ENCODE peak calls at places on chromosomes 11 and 22, in eight cellular contexts. C, F, P, A, G, T, D and U are unnamed samples.

GRCh38 chr22:49849161-49850020 is 4.3 kb upstream of the ZBED4 start:
- DNase-seq in C (no peak), F (no peak), P (no peak), A (peak; percentile 55), G (no peak), T (no peak), D (peak; percentile 87), U (no peak)

GRCh38 chr22:30325065-30325720 is 1.5 kb downstream of the TBC1D10A start:
- DNase-seq in C (no peak), F (peak; percentile 81), P (peak; percentile 77), A (no peak), G (no peak), T (peak; percentile 92), D (no peak), U (no peak)

GRCh38 chr22:31692186-31692886 is 30.3 kb upstream of the PISD start:
- DNase-seq in C (no peak), F (no peak), P (peak; percentile 53), A (peak; percentile 89), G (no peak), T (peak; percentile 70), D (no peak), U (no peak)

GRCh38 chr11:10692716-10693115 is 839 bp downstream of the IRAG1 start:
- DNase-seq in C (no peak), F (no peak), P (no peak), A (no peak), G (no peak), T (no peak), D (no peak), U (no peak)

GRCh38 chr11:95230054-95231034 is 658 bp downstream of the SESN3 start:
- DNase-seq in C (no peak), F (peak; percentile 28), P (peak; percentile 7), A (peak; percentile 67), G (peak; percentile 12), T (peak; percentile 35), D (peak; percentile 78), U (peak; percentile 47)

GRCh38 chr11:10351435-10351767 is 46.5 kb downstream of the ADM start:
- DNase-seq in C (peak; percentile 26), F (no peak), P (no peak), A (no peak), G (no peak), T (no peak), D (no peak), U (no peak)

GRCh38 chr22:42203609-42204008 is 66.8 kb downstream of the TCF20 start:
- DNase-seq in C (no peak), F (no peak), P (no peak), A (no peak), G (no peak), T (no peak), D (no peak), U (no peak)

GRCh38 chr11:35404397-35404775 is 15.0 kb downstream of the SLC1A2 start:
- DNase-seq in C (no peak), F (no peak), P (no peak), A (peak; percentile 32), G (no peak), T (peak; percentile 42), D (no peak), U (no peak)

GRCh38 chr22:43881091-43882061 is 10.4 kb downstream of the PNPLA5 start:
- DNase-seq in C (no peak), F (no peak), P (no peak), A (no peak), G (no peak), T (no peak), D (no peak), U (no peak)

GRCh38 chr11:116895053-116895757 is 57.8 kb upstream of the APOA1 start:
- DNase-seq in C (no peak), F (no peak), P (no peak), A (peak; percentile 35), G (no peak), T (no peak), D (no peak), U (peak; percentile 24)
- TF ChIP-seq CTCF in C (peak; percentile 62), F (no peak), P (peak; percentile 73), A (peak; percentile 42), G (no peak), T (peak; percentile 38), D (no peak), U (no peak)

GRCh38 chr22:25082096-25082495 is 117.6 kb upstream of the CRYBB3 start:
- DNase-seq in C (no peak), F (no peak), P (no peak), A (no peak), G (no peak), T (no peak), D (no peak), U (no peak)

GRCh38 chr22:25083414-25084166 is 116.1 kb upstream of the CRYBB3 start:
- DNase-seq in C (no peak), F (no peak), P (no peak), A (no peak), G (no peak), T (no peak), D (no peak), U (no peak)

GRCh38 chr22:25078591-25078990 is 121.1 kb upstream of the CRYBB3 start:
- DNase-seq in C (no peak), F (no peak), P (no peak), A (no peak), G (no peak), T (no peak), D (no peak), U (no peak)

GRCh38 chr22:25080855-25081254 is 118.8 kb upstream of the CRYBB3 start:
- DNase-seq in C (no peak), F (no peak), P (no peak), A (no peak), G (no peak), T (no peak), D (no peak), U (no peak)

GRCh38 chr22:25081409-25081824 is 118.2 kb upstream of the CRYBB3 start:
- DNase-seq in C (no peak), F (no peak), P (no peak), A (peak; percentile 43), G (peak; percentile 23), T (peak; percentile 19), D (no peak), U (no peak)
- TF ChIP-seq CTCF in C (peak; percentile 66), F (no peak), P (peak; percentile 58), A (peak; percentile 58), G (peak; percentile 68), T (peak; percentile 37), D (peak; percentile 43), U (no peak)

GRCh38 chr11:57321388-57321995 is 3.3 kb downstream of the TNKS1BP1 start:
- DNase-seq in C (no peak), F (no peak), P (no peak), A (no peak), G (no peak), T (no peak), D (no peak), U (no peak)

GRCh38 chr11:57321996-57322880 is 2.5 kb downstream of the TNKS1BP1 start:
- DNase-seq in C (peak; percentile 89), F (peak; percentile 93), P (peak; percentile 96), A (peak; percentile 38), G (no peak), T (peak; percentile 99), D (peak; percentile 89), U (no peak)

GRCh38 chr11:57322881-57323467 is 1.8 kb downstream of the TNKS1BP1 start:
- DNase-seq in C (no peak), F (no peak), P (no peak), A (no peak), G (no peak), T (peak; percentile 25), D (no peak), U (no peak)

GRCh38 chr11:57320067-57320718 is 4.6 kb downstream of the TNKS1BP1 start:
- DNase-seq in C (no peak), F (no peak), P (no peak), A (no peak), G (no peak), T (no peak), D (peak; percentile 78), U (no peak)

DNA sequence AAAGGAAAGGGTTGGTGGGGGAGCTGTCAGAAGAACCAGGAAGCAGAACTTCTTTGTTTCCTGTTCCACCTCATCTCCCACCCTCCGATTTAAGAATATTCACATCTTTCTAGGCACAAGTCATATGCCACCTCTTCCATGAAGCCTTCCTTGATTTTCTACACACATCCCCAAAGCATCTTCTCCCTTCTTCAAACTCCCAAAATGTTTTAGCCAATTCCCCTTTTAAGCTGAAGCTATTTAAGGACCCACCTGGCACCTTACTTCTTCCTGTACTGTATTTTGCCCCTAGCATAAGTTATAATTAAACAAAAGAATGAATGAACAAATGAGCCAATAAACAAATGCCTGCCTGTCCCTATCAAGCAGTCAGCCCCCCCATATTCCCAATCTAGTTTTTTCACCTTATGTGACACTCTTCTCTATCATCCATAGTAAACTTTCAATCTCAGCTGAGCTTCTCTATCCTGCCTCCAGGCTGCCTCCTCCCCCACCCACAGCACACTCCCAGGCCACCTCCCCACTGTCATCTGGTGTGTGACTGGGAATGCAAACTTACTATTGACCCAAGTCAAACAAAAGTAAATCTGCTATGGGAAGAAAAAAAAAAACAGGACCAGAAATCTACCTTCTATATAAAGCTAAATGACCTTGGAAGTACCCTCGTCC is 3.9 kb downstream of the TNKS1BP1 start:
- DNase-seq in C (no peak), F (no peak), P (no peak), A (no peak), G (no peak), T (no peak), D (no peak), U (no peak)
- TF ChIP-seq CTCF in C (no peak), F (no peak), P (no peak), A (no peak), G (no peak), T (no peak), D (no peak), U (no peak)

GRCh38 chr22:36303874-36304273 is 50.9 kb downstream of the APOL1 start:
- DNase-seq in C (no peak), F (no peak), P (no peak), A (no peak), G (no peak), T (no peak), D (no peak), U (no peak)
- TF ChIP-seq CTCF in C (no peak), F (no peak), P (no peak), A (no peak), G (no peak), T (no peak), D (no peak), U (no peak)

GRCh38 chr11:74870485-74870884 is 78.4 kb downstream of the XRRA1 start:
- DNase-seq in C (no peak), F (no peak), P (peak; percentile 34), A (peak; percentile 62), G (no peak), T (peak; percentile 63), D (no peak), U (no peak)
- TF ChIP-seq CTCF in C (peak; percentile 18), F (no peak), P (peak; percentile 66), A (peak; percentile 45), G (no peak), T (peak; percentile 49), D (peak; percentile 16), U (no peak)

DNA sequence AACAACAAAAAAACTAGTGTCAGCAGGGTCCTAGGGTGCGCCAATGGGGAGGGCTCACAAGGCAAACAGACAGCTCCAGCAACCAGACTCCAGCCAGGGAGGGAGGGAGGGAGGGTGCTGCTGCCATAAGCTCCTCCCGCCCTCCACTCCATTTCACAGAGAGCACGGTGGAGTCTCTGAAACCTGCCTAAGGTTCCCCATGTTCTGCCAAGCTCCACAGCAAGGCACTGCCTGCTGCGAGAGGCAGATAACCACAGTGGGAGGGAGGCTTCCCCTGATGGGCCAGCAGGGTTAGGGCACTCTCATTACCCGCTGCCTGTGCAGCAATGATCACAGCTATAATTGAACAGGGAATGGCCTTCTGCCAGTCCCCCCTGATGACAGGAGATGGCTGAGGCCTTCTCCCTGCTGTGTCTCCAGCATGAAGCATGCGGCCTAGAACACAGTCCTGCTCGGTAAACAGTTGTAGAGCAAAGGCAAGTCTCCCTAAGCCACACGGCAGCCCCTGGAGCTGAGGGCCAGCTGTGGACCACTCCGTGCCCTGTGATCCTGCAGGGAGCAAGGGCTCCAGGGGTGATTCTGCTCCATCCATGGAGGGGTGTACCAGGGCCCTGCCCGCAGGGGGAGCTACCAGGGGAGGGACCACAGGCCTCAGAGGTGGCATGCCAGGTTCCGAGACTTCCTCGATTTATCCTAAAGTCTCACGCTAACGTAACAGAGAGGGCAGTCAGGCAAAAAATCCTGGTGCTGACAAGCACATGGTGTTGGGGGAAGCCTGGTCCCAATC is 42.9 kb downstream of the PC start:
- DNase-seq in C (no peak), F (no peak), P (no peak), A (no peak), G (no peak), T (no peak), D (no peak), U (no peak)
- TF ChIP-seq CTCF in C (no peak), F (no peak), P (peak; percentile 52), A (peak; percentile 10), G (no peak), T (no peak), D (no peak), U (no peak)